ENCODE peak calls at places on chromosome 20, in seven cellular contexts. One of them, this sample, is unnamed.
A peak's percentile ranks its signal among the peaks of the same experiment; 100 is the strongest.

GRCh38 chr20:46761566-46761965 is 52.1 kb downstream of the SLC2A10 start:
- DNase-seq in B cell: no peak
- DNase-seq in transverse colon: no peak
- DNase-seq in upper lobe of right lung: no peak
- DNase-seq in GM12878: no peak
- DNase-seq in AG04449: no peak
- DNase-seq in left ventricle myocardium inferior: no peak
- DNase-seq in this sample: no peak

GRCh38 chr20:1636621-1637020 is 16.8 kb upstream of the SIRPB1 start:
- DNase-seq in B cell: no peak
- DNase-seq in transverse colon: no peak
- DNase-seq in upper lobe of right lung: no peak
- DNase-seq in GM12878: no peak
- DNase-seq in AG04449: no peak
- DNase-seq in left ventricle myocardium inferior: no peak
- DNase-seq in this sample: no peak

GRCh38 chr20:43392561-43392960 is 65.1 kb upstream of the SRSF6 start:
- DNase-seq in B cell: no peak
- DNase-seq in transverse colon: no peak
- DNase-seq in upper lobe of right lung: no peak
- DNase-seq in GM12878: no peak
- DNase-seq in AG04449: no peak
- DNase-seq in left ventricle myocardium inferior: no peak
- DNase-seq in this sample: no peak

GRCh38 chr20:271528-271927 is 14.0 kb downstream of the DEFB132 start:
- DNase-seq in B cell: no peak
- DNase-seq in transverse colon: no peak
- DNase-seq in upper lobe of right lung: no peak
- DNase-seq in GM12878: no peak
- DNase-seq in AG04449: no peak
- DNase-seq in left ventricle myocardium inferior: no peak
- DNase-seq in this sample: no peak

GRCh38 chr20:10501377-10501776 is 66.3 kb downstream of the SLX4IP start:
- DNase-seq in B cell: no peak
- DNase-seq in transverse colon: no peak
- DNase-seq in upper lobe of right lung: peak; percentile 75
- DNase-seq in GM12878: no peak
- DNase-seq in AG04449: no peak
- DNase-seq in left ventricle myocardium inferior: no peak
- DNase-seq in this sample: no peak

GRCh38 chr20:4869290-4870193 is 131.8 kb downstream of the SLC23A2 start:
- DNase-seq in B cell: no peak
- DNase-seq in transverse colon: peak; percentile 20
- DNase-seq in upper lobe of right lung: no peak
- DNase-seq in GM12878: no peak
- DNase-seq in AG04449: no peak
- DNase-seq in left ventricle myocardium inferior: no peak
- DNase-seq in this sample: peak; percentile 58

GRCh38 chr20:44572551-44573500 is 9.6 kb upstream of the PKIG start:
- DNase-seq in B cell: no peak
- DNase-seq in transverse colon: peak; percentile 24
- DNase-seq in upper lobe of right lung: no peak
- DNase-seq in GM12878: no peak
- DNase-seq in AG04449: peak; percentile 82
- DNase-seq in left ventricle myocardium inferior: peak; percentile 66
- DNase-seq in this sample: peak; percentile 80

GRCh38 chr20:59042151-59042795 is at the start of gene PRELID3B:
- DNase-seq in B cell: no peak
- DNase-seq in transverse colon: peak; percentile 64
- DNase-seq in upper lobe of right lung: no peak
- DNase-seq in GM12878: no peak
- DNase-seq in AG04449: no peak
- DNase-seq in left ventricle myocardium inferior: peak; percentile 36
- DNase-seq in this sample: no peak

GRCh38 chr20:57413990-57414389 is 22.8 kb downstream of the RBM38 start:
- DNase-seq in B cell: no peak
- DNase-seq in transverse colon: no peak
- DNase-seq in upper lobe of right lung: no peak
- DNase-seq in GM12878: no peak
- DNase-seq in AG04449: no peak
- DNase-seq in left ventricle myocardium inferior: no peak
- DNase-seq in this sample: no peak

GRCh38 chr20:32203556-32204484 is 3.7 kb downstream of the PLAGL2 start:
- DNase-seq in B cell: peak; percentile 30
- DNase-seq in transverse colon: peak; percentile 43
- DNase-seq in upper lobe of right lung: no peak
- DNase-seq in GM12878: no peak
- DNase-seq in AG04449: no peak
- DNase-seq in left ventricle myocardium inferior: no peak
- DNase-seq in this sample: no peak

GRCh38 chr20:60010689-60011417 is 52.6 kb downstream of the CDH26 start:
- DNase-seq in B cell: no peak
- DNase-seq in transverse colon: no peak
- DNase-seq in upper lobe of right lung: no peak
- DNase-seq in GM12878: no peak
- DNase-seq in AG04449: no peak
- DNase-seq in left ventricle myocardium inferior: no peak
- DNase-seq in this sample: no peak

GRCh38 chr20:44187054-44187762 is at the start of gene JPH2:
- DNase-seq in B cell: no peak
- DNase-seq in transverse colon: peak; percentile 56
- DNase-seq in upper lobe of right lung: no peak
- DNase-seq in GM12878: no peak
- DNase-seq in AG04449: no peak
- DNase-seq in left ventricle myocardium inferior: peak; percentile 76
- DNase-seq in this sample: no peak

GRCh38 chr20:17225891-17226409 is 890 bp upstream of the PCSK2 start:
- DNase-seq in B cell: no peak
- DNase-seq in transverse colon: no peak
- DNase-seq in upper lobe of right lung: peak; percentile 73
- DNase-seq in GM12878: no peak
- DNase-seq in AG04449: no peak
- DNase-seq in left ventricle myocardium inferior: no peak
- DNase-seq in this sample: no peak

GRCh38 chr20:57211949-57212889 is 54.2 kb downstream of the BMP7 start:
- DNase-seq in B cell: no peak
- DNase-seq in transverse colon: peak; percentile 43
- DNase-seq in upper lobe of right lung: no peak
- DNase-seq in GM12878: no peak
- DNase-seq in AG04449: peak; percentile 19
- DNase-seq in left ventricle myocardium inferior: peak; percentile 41
- DNase-seq in this sample: no peak

GRCh38 chr20:40678286-40678835 is 10.7 kb downstream of the MAFB start:
- DNase-seq in B cell: no peak
- DNase-seq in transverse colon: no peak
- DNase-seq in upper lobe of right lung: no peak
- DNase-seq in GM12878: no peak
- DNase-seq in AG04449: no peak
- DNase-seq in left ventricle myocardium inferior: no peak
- DNase-seq in this sample: no peak

GRCh38 chr20:40676466-40676865 is 12.6 kb downstream of the MAFB start:
- DNase-seq in B cell: no peak
- DNase-seq in transverse colon: no peak
- DNase-seq in upper lobe of right lung: no peak
- DNase-seq in GM12878: no peak
- DNase-seq in AG04449: no peak
- DNase-seq in left ventricle myocardium inferior: no peak
- DNase-seq in this sample: no peak

GRCh38 chr20:40676870-40677269 is 12.2 kb downstream of the MAFB start:
- DNase-seq in B cell: no peak
- DNase-seq in transverse colon: no peak
- DNase-seq in upper lobe of right lung: no peak
- DNase-seq in GM12878: no peak
- DNase-seq in AG04449: no peak
- DNase-seq in left ventricle myocardium inferior: no peak
- DNase-seq in this sample: no peak

GRCh38 chr20:40675599-40676221 is 13.3 kb downstream of the MAFB start:
- DNase-seq in B cell: no peak
- DNase-seq in transverse colon: no peak
- DNase-seq in upper lobe of right lung: no peak
- DNase-seq in GM12878: no peak
- DNase-seq in AG04449: no peak
- DNase-seq in left ventricle myocardium inferior: no peak
- DNase-seq in this sample: no peak

DNA sequence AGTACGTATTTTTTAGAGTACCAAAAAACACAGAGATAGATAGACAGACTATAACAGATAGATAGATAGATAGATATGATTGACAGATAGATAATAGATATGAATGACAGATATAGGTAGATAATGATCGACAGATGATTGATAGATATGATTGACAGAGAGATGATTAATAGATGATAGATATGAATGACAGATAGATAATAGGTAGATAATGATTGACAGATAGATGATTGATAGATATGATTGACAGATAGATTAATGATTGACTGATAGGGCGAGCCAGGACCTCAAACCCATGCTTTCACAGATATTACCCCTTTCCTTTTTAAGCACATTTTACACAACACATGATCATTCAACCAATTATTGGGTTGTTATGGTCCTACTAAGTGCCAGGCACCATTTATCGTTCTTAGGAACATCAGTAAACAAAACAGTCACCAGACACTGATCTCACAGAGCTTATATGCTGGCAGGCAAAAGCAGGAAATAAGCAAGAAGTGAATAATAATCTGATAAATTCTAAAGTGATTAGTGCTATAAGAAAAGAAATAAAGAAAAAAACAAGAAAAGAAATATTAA is 11.6 kb downstream of the MAFB start:
- DNase-seq in B cell: no peak
- DNase-seq in transverse colon: no peak
- DNase-seq in upper lobe of right lung: no peak
- DNase-seq in GM12878: no peak
- DNase-seq in AG04449: no peak
- DNase-seq in left ventricle myocardium inferior: no peak
- DNase-seq in this sample: no peak
- TF ChIP-seq CTCF in B cell: no peak
- TF ChIP-seq CTCF in transverse colon: no peak
- TF ChIP-seq CTCF in upper lobe of right lung: no peak
- TF ChIP-seq CTCF in GM12878: no peak
- TF ChIP-seq CTCF in AG04449: no peak
- TF ChIP-seq CTCF in left ventricle myocardium inferior: no peak
- TF ChIP-seq CTCF in this sample: no peak

GRCh38 chr20:52763321-52763853 is 208.8 kb upstream of the TSHZ2 start:
- DNase-seq in B cell: no peak
- DNase-seq in transverse colon: no peak
- DNase-seq in upper lobe of right lung: no peak
- DNase-seq in GM12878: no peak
- DNase-seq in AG04449: no peak
- DNase-seq in left ventricle myocardium inferior: no peak
- DNase-seq in this sample: no peak

GRCh38 chr20:52766645-52767435 is 205.3 kb upstream of the TSHZ2 start:
- DNase-seq in B cell: no peak
- DNase-seq in transverse colon: no peak
- DNase-seq in upper lobe of right lung: no peak
- DNase-seq in GM12878: no peak
- DNase-seq in AG04449: no peak
- DNase-seq in left ventricle myocardium inferior: peak; percentile 27
- DNase-seq in this sample: no peak

GRCh38 chr20:52768649-52769048 is 203.5 kb upstream of the TSHZ2 start:
- DNase-seq in B cell: no peak
- DNase-seq in transverse colon: no peak
- DNase-seq in upper lobe of right lung: no peak
- DNase-seq in GM12878: no peak
- DNase-seq in AG04449: no peak
- DNase-seq in left ventricle myocardium inferior: no peak
- DNase-seq in this sample: no peak
- TF ChIP-seq CTCF in B cell: no peak
- TF ChIP-seq CTCF in transverse colon: no peak
- TF ChIP-seq CTCF in upper lobe of right lung: no peak
- TF ChIP-seq CTCF in GM12878: no peak
- TF ChIP-seq CTCF in AG04449: no peak
- TF ChIP-seq CTCF in left ventricle myocardium inferior: no peak
- TF ChIP-seq CTCF in this sample: no peak

DNA sequence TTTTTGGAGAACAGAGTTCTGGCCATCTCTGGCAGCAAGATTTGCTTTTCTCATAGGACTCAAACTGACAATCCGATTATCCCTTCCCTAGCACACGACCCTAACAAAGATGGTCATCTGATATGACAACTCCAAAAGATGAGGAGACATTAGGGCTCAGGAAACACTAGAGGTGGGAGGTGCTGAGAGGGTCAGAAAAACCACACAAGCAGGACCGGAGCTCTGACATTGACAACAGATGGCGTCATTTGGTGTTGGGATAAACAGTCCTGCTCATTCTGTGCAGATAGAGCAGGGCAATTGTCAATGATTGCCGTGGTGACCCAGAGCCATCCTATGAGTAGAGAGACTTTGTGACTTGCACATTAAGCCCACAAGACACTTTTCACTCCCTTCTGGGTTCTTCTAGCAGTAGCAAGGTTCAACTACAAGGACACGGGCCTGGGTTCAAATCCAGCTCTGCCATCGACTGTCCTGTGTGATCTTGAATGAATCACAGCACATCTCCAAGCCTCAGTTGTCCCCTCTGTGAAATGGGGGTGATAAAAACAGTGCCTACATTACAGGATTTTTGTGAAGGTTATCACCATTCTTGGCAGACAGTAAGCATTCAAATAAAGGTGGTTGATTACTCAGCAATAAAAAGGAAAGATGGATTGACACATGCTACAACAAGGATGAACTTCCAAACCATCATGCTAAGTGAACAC is 6.4 kb upstream of the TGM2 start:
- DNase-seq in B cell: no peak
- DNase-seq in transverse colon: no peak
- DNase-seq in upper lobe of right lung: peak; percentile 13
- DNase-seq in GM12878: no peak
- DNase-seq in AG04449: no peak
- DNase-seq in left ventricle myocardium inferior: no peak
- DNase-seq in this sample: no peak
- TF ChIP-seq CTCF in B cell: no peak
- TF ChIP-seq CTCF in transverse colon: no peak
- TF ChIP-seq CTCF in upper lobe of right lung: no peak
- TF ChIP-seq CTCF in GM12878: no peak
- TF ChIP-seq CTCF in AG04449: no peak
- TF ChIP-seq CTCF in left ventricle myocardium inferior: no peak
- TF ChIP-seq CTCF in this sample: no peak

GRCh38 chr20:51362254-51362653 is 180.3 kb downstream of the NFATC2 start:
- DNase-seq in B cell: no peak
- DNase-seq in transverse colon: no peak
- DNase-seq in upper lobe of right lung: no peak
- DNase-seq in GM12878: no peak
- DNase-seq in AG04449: no peak
- DNase-seq in left ventricle myocardium inferior: no peak
- DNase-seq in this sample: no peak

GRCh38 chr20:51359401-51359800 is 183.1 kb downstream of the NFATC2 start:
- DNase-seq in B cell: no peak
- DNase-seq in transverse colon: no peak
- DNase-seq in upper lobe of right lung: peak; percentile 12
- DNase-seq in GM12878: no peak
- DNase-seq in AG04449: no peak
- DNase-seq in left ventricle myocardium inferior: no peak
- DNase-seq in this sample: no peak

GRCh38 chr20:51361258-51361657 is 181.3 kb downstream of the NFATC2 start:
- DNase-seq in B cell: no peak
- DNase-seq in transverse colon: no peak
- DNase-seq in upper lobe of right lung: no peak
- DNase-seq in GM12878: no peak
- DNase-seq in AG04449: no peak
- DNase-seq in left ventricle myocardium inferior: no peak
- DNase-seq in this sample: no peak

GRCh38 chr20:51359947-51360346 is 182.6 kb downstream of the NFATC2 start:
- DNase-seq in B cell: no peak
- DNase-seq in transverse colon: no peak
- DNase-seq in upper lobe of right lung: peak; percentile 20
- DNase-seq in GM12878: no peak
- DNase-seq in AG04449: no peak
- DNase-seq in left ventricle myocardium inferior: no peak
- DNase-seq in this sample: no peak

GRCh38 chr20:51360451-51361230 is 181.9 kb downstream of the NFATC2 start:
- DNase-seq in B cell: no peak
- DNase-seq in transverse colon: no peak
- DNase-seq in upper lobe of right lung: peak; percentile 47
- DNase-seq in GM12878: no peak
- DNase-seq in AG04449: peak; percentile 100
- DNase-seq in left ventricle myocardium inferior: no peak
- DNase-seq in this sample: peak; percentile 64
- TF ChIP-seq CTCF in B cell: no peak
- TF ChIP-seq CTCF in transverse colon: no peak
- TF ChIP-seq CTCF in upper lobe of right lung: no peak
- TF ChIP-seq CTCF in GM12878: no peak
- TF ChIP-seq CTCF in AG04449: no peak
- TF ChIP-seq CTCF in left ventricle myocardium inferior: no peak
- TF ChIP-seq CTCF in this sample: no peak